ENCODE peak calls at places on chromosome 17, in nine cellular contexts. One of them, this sample, is unnamed.
A peak's percentile ranks its signal among the peaks of the same experiment; 100 is the strongest.

GRCh38 chr17:79844869-79845600 is 5.8 kb upstream of the CBX4 start:
- DNase-seq in H9: peak; percentile 83
- DNase-seq in body of pancreas: peak; percentile 62
- DNase-seq in breast epithelium: no peak
- DNase-seq in stomach: peak; percentile 60
- DNase-seq in hepatocyte: peak; percentile 84
- DNase-seq in CD8-positive, alpha-beta T cell: peak; percentile 44
- DNase-seq in neural progenitor cell: peak; percentile 85
- DNase-seq in left ventricle myocardium inferior: peak; percentile 54
- DNase-seq in this sample: no peak

GRCh38 chr17:16419074-16419928 is 3.9 kb downstream of the TRPV2 start:
- DNase-seq in H9: no peak
- DNase-seq in body of pancreas: no peak
- DNase-seq in breast epithelium: no peak
- DNase-seq in stomach: no peak
- DNase-seq in hepatocyte: peak; percentile 84
- DNase-seq in CD8-positive, alpha-beta T cell: peak; percentile 63
- DNase-seq in neural progenitor cell: no peak
- DNase-seq in left ventricle myocardium inferior: no peak
- DNase-seq in this sample: peak; percentile 74

GRCh38 chr17:42512246-42512645 is 23.8 kb upstream of the NAGLU start:
- DNase-seq in H9: no peak
- DNase-seq in body of pancreas: no peak
- DNase-seq in breast epithelium: no peak
- DNase-seq in stomach: no peak
- DNase-seq in hepatocyte: no peak
- DNase-seq in CD8-positive, alpha-beta T cell: no peak
- DNase-seq in neural progenitor cell: no peak
- DNase-seq in left ventricle myocardium inferior: no peak
- DNase-seq in this sample: no peak

GRCh38 chr17:76562734-76563148 is 22.9 kb downstream of the PRCD start:
- DNase-seq in H9: no peak
- DNase-seq in body of pancreas: no peak
- DNase-seq in breast epithelium: no peak
- DNase-seq in stomach: no peak
- DNase-seq in hepatocyte: no peak
- DNase-seq in CD8-positive, alpha-beta T cell: no peak
- DNase-seq in neural progenitor cell: no peak
- DNase-seq in left ventricle myocardium inferior: no peak
- DNase-seq in this sample: no peak

GRCh38 chr17:17102176-17102575 is 59.9 kb downstream of the MPRIP start:
- DNase-seq in H9: no peak
- DNase-seq in body of pancreas: no peak
- DNase-seq in breast epithelium: no peak
- DNase-seq in stomach: no peak
- DNase-seq in hepatocyte: no peak
- DNase-seq in CD8-positive, alpha-beta T cell: no peak
- DNase-seq in neural progenitor cell: no peak
- DNase-seq in left ventricle myocardium inferior: no peak
- DNase-seq in this sample: no peak

GRCh38 chr17:64622931-64623654 is 39.0 kb downstream of the SMURF2 start:
- DNase-seq in H9: no peak
- DNase-seq in body of pancreas: no peak
- DNase-seq in breast epithelium: no peak
- DNase-seq in stomach: no peak
- DNase-seq in hepatocyte: no peak
- DNase-seq in CD8-positive, alpha-beta T cell: no peak
- DNase-seq in neural progenitor cell: no peak
- DNase-seq in left ventricle myocardium inferior: no peak
- DNase-seq in this sample: no peak

GRCh38 chr17:9647014-9647413 is 1.7 kb downstream of the USP43 start:
- DNase-seq in H9: peak; percentile 52
- DNase-seq in body of pancreas: peak; percentile 10
- DNase-seq in breast epithelium: no peak
- DNase-seq in stomach: no peak
- DNase-seq in hepatocyte: peak; percentile 60
- DNase-seq in CD8-positive, alpha-beta T cell: no peak
- DNase-seq in neural progenitor cell: peak; percentile 54
- DNase-seq in left ventricle myocardium inferior: no peak
- DNase-seq in this sample: no peak

GRCh38 chr17:17855334-17855725 is 18.5 kb upstream of the SREBF1 start:
- DNase-seq in H9: no peak
- DNase-seq in body of pancreas: no peak
- DNase-seq in breast epithelium: no peak
- DNase-seq in stomach: no peak
- DNase-seq in hepatocyte: no peak
- DNase-seq in CD8-positive, alpha-beta T cell: no peak
- DNase-seq in neural progenitor cell: no peak
- DNase-seq in left ventricle myocardium inferior: no peak
- DNase-seq in this sample: no peak

GRCh38 chr17:9612016-9612415 is 33.3 kb upstream of the USP43 start:
- DNase-seq in H9: no peak
- DNase-seq in body of pancreas: no peak
- DNase-seq in breast epithelium: no peak
- DNase-seq in stomach: no peak
- DNase-seq in hepatocyte: no peak
- DNase-seq in CD8-positive, alpha-beta T cell: no peak
- DNase-seq in neural progenitor cell: no peak
- DNase-seq in left ventricle myocardium inferior: no peak
- DNase-seq in this sample: no peak

GRCh38 chr17:14803781-14804180 is 461.3 kb downstream of the PMP22 start:
- DNase-seq in H9: no peak
- DNase-seq in body of pancreas: no peak
- DNase-seq in breast epithelium: no peak
- DNase-seq in stomach: no peak
- DNase-seq in hepatocyte: no peak
- DNase-seq in CD8-positive, alpha-beta T cell: no peak
- DNase-seq in neural progenitor cell: no peak
- DNase-seq in left ventricle myocardium inferior: no peak
- DNase-seq in this sample: no peak

GRCh38 chr17:7313028-7313889 is 1.9 kb downstream of the GPS2 start:
- DNase-seq in H9: peak; percentile 60
- DNase-seq in body of pancreas: no peak
- DNase-seq in breast epithelium: no peak
- DNase-seq in stomach: no peak
- DNase-seq in hepatocyte: no peak
- DNase-seq in CD8-positive, alpha-beta T cell: no peak
- DNase-seq in neural progenitor cell: no peak
- DNase-seq in left ventricle myocardium inferior: no peak
- DNase-seq in this sample: no peak

GRCh38 chr17:34012709-34013375 is 242.2 kb upstream of the CCL2 start:
- DNase-seq in H9: no peak
- DNase-seq in body of pancreas: no peak
- DNase-seq in breast epithelium: no peak
- DNase-seq in stomach: no peak
- DNase-seq in hepatocyte: no peak
- DNase-seq in CD8-positive, alpha-beta T cell: no peak
- DNase-seq in neural progenitor cell: peak; percentile 14
- DNase-seq in left ventricle myocardium inferior: no peak
- DNase-seq in this sample: no peak

GRCh38 chr17:34006126-34006525 is 249.0 kb upstream of the CCL2 start:
- DNase-seq in H9: no peak
- DNase-seq in body of pancreas: no peak
- DNase-seq in breast epithelium: no peak
- DNase-seq in stomach: no peak
- DNase-seq in hepatocyte: no peak
- DNase-seq in CD8-positive, alpha-beta T cell: no peak
- DNase-seq in neural progenitor cell: no peak
- DNase-seq in left ventricle myocardium inferior: no peak
- DNase-seq in this sample: no peak

GRCh38 chr17:34010534-34010933 is 244.6 kb upstream of the CCL2 start:
- DNase-seq in H9: no peak
- DNase-seq in body of pancreas: no peak
- DNase-seq in breast epithelium: no peak
- DNase-seq in stomach: no peak
- DNase-seq in hepatocyte: no peak
- DNase-seq in CD8-positive, alpha-beta T cell: no peak
- DNase-seq in neural progenitor cell: no peak
- DNase-seq in left ventricle myocardium inferior: no peak
- DNase-seq in this sample: no peak

GRCh38 chr17:34011599-34011998 is 243.5 kb upstream of the CCL2 start:
- DNase-seq in H9: no peak
- DNase-seq in body of pancreas: no peak
- DNase-seq in breast epithelium: no peak
- DNase-seq in stomach: no peak
- DNase-seq in hepatocyte: no peak
- DNase-seq in CD8-positive, alpha-beta T cell: no peak
- DNase-seq in neural progenitor cell: no peak
- DNase-seq in left ventricle myocardium inferior: no peak
- DNase-seq in this sample: no peak

GRCh38 chr17:34009946-34010345 is 245.1 kb upstream of the CCL2 start:
- DNase-seq in H9: no peak
- DNase-seq in body of pancreas: no peak
- DNase-seq in breast epithelium: no peak
- DNase-seq in stomach: no peak
- DNase-seq in hepatocyte: no peak
- DNase-seq in CD8-positive, alpha-beta T cell: no peak
- DNase-seq in neural progenitor cell: no peak
- DNase-seq in left ventricle myocardium inferior: no peak
- DNase-seq in this sample: no peak
- H3K9me3 ChIP-seq in H9: no peaks in the 10 kb centered on the region
- H3K9me3 ChIP-seq in body of pancreas: no peaks in the 10 kb centered on the region
- H3K9me3 ChIP-seq in breast epithelium: no peaks in the 10 kb centered on the region
- H3K9me3 ChIP-seq in stomach: no peaks in the 10 kb centered on the region
- H3K9me3 ChIP-seq in hepatocyte: no peaks in the 10 kb centered on the region
- H3K9me3 ChIP-seq in CD8-positive, alpha-beta T cell: no peaks in the 10 kb centered on the region
- H3K9me3 ChIP-seq in neural progenitor cell: no peaks in the 10 kb centered on the region
- H3K9me3 ChIP-seq in left ventricle myocardium inferior: no peaks in the 10 kb centered on the region
- H3K9me3 ChIP-seq in this sample: no peaks in the 10 kb centered on the region

DNA sequence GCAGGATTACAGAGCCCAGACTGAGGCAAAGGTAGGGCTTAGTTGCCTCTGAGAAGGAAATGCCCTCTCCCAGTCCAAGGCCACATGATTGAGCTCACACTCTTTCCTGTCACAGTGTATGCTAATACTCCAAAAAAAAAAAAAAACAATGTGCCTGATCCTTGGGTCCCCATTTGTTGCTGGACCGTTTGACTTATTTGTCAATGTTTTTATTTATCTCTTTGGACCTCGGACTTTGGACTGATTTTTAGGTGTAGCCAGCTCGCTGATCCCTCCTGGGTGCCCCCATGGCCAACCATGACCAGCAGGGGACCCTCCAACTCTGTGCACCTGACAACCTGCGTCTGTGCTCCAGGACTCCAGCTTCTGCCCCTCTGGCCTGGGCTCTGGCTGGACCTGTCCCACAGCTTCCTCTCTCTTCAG is 622 bp upstream of the CCL16 start:
- DNase-seq in H9: peak; percentile 61
- DNase-seq in body of pancreas: no peak
- DNase-seq in breast epithelium: no peak
- DNase-seq in stomach: no peak
- DNase-seq in hepatocyte: peak; percentile 57
- DNase-seq in CD8-positive, alpha-beta T cell: no peak
- DNase-seq in neural progenitor cell: peak; percentile 27
- DNase-seq in left ventricle myocardium inferior: no peak
- DNase-seq in this sample: no peak
- H3K4me1 ChIP-seq in H9: no peaks in the 10 kb centered on the region
- H3K4me1 ChIP-seq in body of pancreas: no peaks in the 10 kb centered on the region
- H3K4me1 ChIP-seq in breast epithelium: no peaks in the 10 kb centered on the region
- H3K4me1 ChIP-seq in stomach: no peaks in the 10 kb centered on the region
- H3K4me1 ChIP-seq in hepatocyte: no peaks in the 10 kb centered on the region
- H3K4me1 ChIP-seq in CD8-positive, alpha-beta T cell: no peaks in the 10 kb centered on the region
- H3K4me1 ChIP-seq in neural progenitor cell: no peaks in the 10 kb centered on the region
- H3K4me1 ChIP-seq in left ventricle myocardium inferior: peaks cover 15% of the 10 kb centered on the region
- H3K4me1 ChIP-seq in this sample: no peaks in the 10 kb centered on the region

DNA sequence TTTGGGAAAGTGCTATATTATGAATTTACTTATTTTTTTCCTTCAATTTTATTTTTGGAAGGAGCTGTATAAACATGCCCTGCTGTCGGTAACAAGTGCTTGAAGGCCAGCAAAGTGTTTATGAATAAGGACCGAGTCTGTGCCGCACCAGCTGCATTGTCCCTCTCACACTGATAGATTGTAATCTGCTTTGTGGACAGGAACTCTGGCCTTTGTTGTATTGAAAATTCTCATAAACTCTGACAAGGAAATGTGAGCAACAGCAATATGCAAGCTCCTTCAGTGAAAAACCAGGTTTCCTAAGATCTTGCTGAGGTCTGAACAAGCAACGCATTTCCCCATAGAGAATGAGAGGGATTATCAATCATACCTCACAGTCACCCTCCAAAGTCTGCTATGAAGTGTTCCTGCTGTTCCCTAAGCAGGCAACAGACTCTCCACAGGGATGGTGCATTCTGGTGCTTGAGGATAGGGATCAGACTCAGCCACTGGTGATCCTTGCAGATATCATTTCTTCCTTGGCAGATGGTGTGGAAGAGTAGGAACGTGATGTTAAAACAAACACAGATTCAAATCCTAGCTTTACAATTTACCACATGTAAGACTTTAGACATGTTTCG is 109.6 kb downstream of the KCNJ2 start:
- DNase-seq in H9: no peak
- DNase-seq in body of pancreas: no peak
- DNase-seq in breast epithelium: no peak
- DNase-seq in stomach: no peak
- DNase-seq in hepatocyte: no peak
- DNase-seq in CD8-positive, alpha-beta T cell: no peak
- DNase-seq in neural progenitor cell: peak; percentile 2
- DNase-seq in left ventricle myocardium inferior: no peak
- DNase-seq in this sample: no peak
- H3K9me3 ChIP-seq in H9: peaks cover 7% of the 10 kb centered on the region
- H3K9me3 ChIP-seq in body of pancreas: no peaks in the 10 kb centered on the region
- H3K9me3 ChIP-seq in breast epithelium: no peaks in the 10 kb centered on the region
- H3K9me3 ChIP-seq in stomach: no peaks in the 10 kb centered on the region
- H3K9me3 ChIP-seq in hepatocyte: no peaks in the 10 kb centered on the region
- H3K9me3 ChIP-seq in CD8-positive, alpha-beta T cell: no peaks in the 10 kb centered on the region
- H3K9me3 ChIP-seq in neural progenitor cell: no peaks in the 10 kb centered on the region
- H3K9me3 ChIP-seq in left ventricle myocardium inferior: no peaks in the 10 kb centered on the region
- H3K9me3 ChIP-seq in this sample: no peaks in the 10 kb centered on the region

GRCh38 chr17:39663340-39663687 is 1.8 kb upstream of the TCAP start:
- DNase-seq in H9: no peak
- DNase-seq in body of pancreas: no peak
- DNase-seq in breast epithelium: no peak
- DNase-seq in stomach: no peak
- DNase-seq in hepatocyte: no peak
- DNase-seq in CD8-positive, alpha-beta T cell: no peak
- DNase-seq in neural progenitor cell: no peak
- DNase-seq in left ventricle myocardium inferior: no peak
- DNase-seq in this sample: no peak

GRCh38 chr17:39662551-39663339 is 2.4 kb upstream of the TCAP start:
- DNase-seq in H9: peak; percentile 72
- DNase-seq in body of pancreas: no peak
- DNase-seq in breast epithelium: no peak
- DNase-seq in stomach: peak; percentile 86
- DNase-seq in hepatocyte: no peak
- DNase-seq in CD8-positive, alpha-beta T cell: no peak
- DNase-seq in neural progenitor cell: no peak
- DNase-seq in left ventricle myocardium inferior: no peak
- DNase-seq in this sample: no peak

GRCh38 chr17:39664581-39665561 is at the start of gene TCAP:
- DNase-seq in H9: no peak
- DNase-seq in body of pancreas: no peak
- DNase-seq in breast epithelium: no peak
- DNase-seq in stomach: no peak
- DNase-seq in hepatocyte: no peak
- DNase-seq in CD8-positive, alpha-beta T cell: no peak
- DNase-seq in neural progenitor cell: no peak
- DNase-seq in left ventricle myocardium inferior: peak; percentile 69
- DNase-seq in this sample: no peak

GRCh38 chr17:39665642-39666221 is 583 bp downstream of the TCAP start:
- DNase-seq in H9: peak; percentile 64
- DNase-seq in body of pancreas: peak; percentile 31
- DNase-seq in breast epithelium: no peak
- DNase-seq in stomach: no peak
- DNase-seq in hepatocyte: no peak
- DNase-seq in CD8-positive, alpha-beta T cell: no peak
- DNase-seq in neural progenitor cell: peak; percentile 60
- DNase-seq in left ventricle myocardium inferior: no peak
- DNase-seq in this sample: no peak

GRCh38 chr17:39663688-39664580 is 1.2 kb upstream of the TCAP start:
- DNase-seq in H9: peak; percentile 92
- DNase-seq in body of pancreas: no peak
- DNase-seq in breast epithelium: no peak
- DNase-seq in stomach: peak; percentile 66
- DNase-seq in hepatocyte: peak; percentile 70
- DNase-seq in CD8-positive, alpha-beta T cell: no peak
- DNase-seq in neural progenitor cell: peak; percentile 56
- DNase-seq in left ventricle myocardium inferior: peak; percentile 52
- DNase-seq in this sample: no peak
- H3K4me1 ChIP-seq in H9: peaks cover 6% of the 10 kb centered on the region
- H3K4me1 ChIP-seq in body of pancreas: peaks cover 24% of the 10 kb centered on the region
- H3K4me1 ChIP-seq in breast epithelium: peaks cover 16% of the 10 kb centered on the region
- H3K4me1 ChIP-seq in stomach: peaks cover 65% of the 10 kb centered on the region
- H3K4me1 ChIP-seq in hepatocyte: peaks cover 52% of the 10 kb centered on the region
- H3K4me1 ChIP-seq in CD8-positive, alpha-beta T cell: peaks cover 47% of the 10 kb centered on the region
- H3K4me1 ChIP-seq in neural progenitor cell: peaks cover 32% of the 10 kb centered on the region
- H3K4me1 ChIP-seq in left ventricle myocardium inferior: peaks cover 97% of the 10 kb centered on the region
- H3K4me1 ChIP-seq in this sample: no peaks in the 10 kb centered on the region